ENCODE peak calls at places on chromosomes 16 and 17, in six cellular contexts. One of them, this sample, is unnamed.
A peak's percentile ranks its signal among the peaks of the same experiment; 100 is the strongest.

GRCh38 chr17:80053102-80053501 is 16.7 kb downstream of the CCDC40 start:
- DNase-seq in nucleus accumbens: no peak
- DNase-seq in GM13976: no peak
- DNase-seq in AG10803: peak; percentile 17
- DNase-seq in hypothalamus: no peak
- DNase-seq in GM04504: no peak
- DNase-seq in this sample: no peak

GRCh38 chr17:41588126-41588810 is 1.6 kb upstream of the KRT14 start:
- DNase-seq in hypothalamus: no peak
- DNase-seq in GM13976: no peak
- DNase-seq in GM04504: no peak
- DNase-seq in nucleus accumbens: no peak
- DNase-seq in AG10803: no peak
- DNase-seq in this sample: no peak

GRCh38 chr17:36933174-36934143 is 3.8 kb upstream of the LHX1 start:
- DNase-seq in GM04504: no peak
- DNase-seq in GM13976: peak; percentile 51
- DNase-seq in hypothalamus: no peak
- DNase-seq in nucleus accumbens: no peak
- DNase-seq in AG10803: no peak
- DNase-seq in this sample: no peak

GRCh38 chr17:80145076-80146075 is 1.6 kb downstream of the EIF4A3 start:
- DNase-seq in nucleus accumbens: no peak
- DNase-seq in GM13976: no peak
- DNase-seq in hypothalamus: no peak
- DNase-seq in GM04504: no peak
- DNase-seq in AG10803: no peak
- DNase-seq in this sample: no peak

GRCh38 chr17:1629647-1630310 is 1.1 kb upstream of the SLC43A2 start:
- DNase-seq in GM04504: peak; percentile 16
- DNase-seq in AG10803: peak; percentile 52
- DNase-seq in hypothalamus: no peak
- DNase-seq in nucleus accumbens: no peak
- DNase-seq in GM13976: peak; percentile 82
- DNase-seq in this sample: no peak

GRCh38 chr16:24525970-24526559 is 13.3 kb upstream of the RBBP6 start:
- DNase-seq in hypothalamus: no peak
- DNase-seq in nucleus accumbens: no peak
- DNase-seq in GM13976: no peak
- DNase-seq in GM04504: peak; percentile 71
- DNase-seq in AG10803: peak; percentile 81
- DNase-seq in this sample: no peak

GRCh38 chr17:27573971-27574525 is 56.9 kb upstream of the LGALS9 start:
- DNase-seq in hypothalamus: no peak
- DNase-seq in GM13976: no peak
- DNase-seq in nucleus accumbens: peak; percentile 39
- DNase-seq in AG10803: peak; percentile 76
- DNase-seq in GM04504: peak; percentile 64
- DNase-seq in this sample: no peak

GRCh38 chr16:75486014-75486404 is 9.2 kb downstream of the CHST6 start:
- DNase-seq in nucleus accumbens: no peak
- DNase-seq in hypothalamus: no peak
- DNase-seq in GM13976: peak; percentile 7
- DNase-seq in GM04504: no peak
- DNase-seq in AG10803: no peak
- DNase-seq in this sample: no peak

GRCh38 chr16:27382187-27382855 is 19.7 kb upstream of the IL21R start:
- DNase-seq in GM13976: no peak
- DNase-seq in GM04504: no peak
- DNase-seq in nucleus accumbens: no peak
- DNase-seq in AG10803: no peak
- DNase-seq in hypothalamus: no peak
- DNase-seq in this sample: no peak

GRCh38 chr16:55494994-55495421 is 13.9 kb upstream of the LPCAT2 start:
- DNase-seq in GM04504: peak; percentile 91
- DNase-seq in hypothalamus: no peak
- DNase-seq in AG10803: peak; percentile 98
- DNase-seq in nucleus accumbens: peak; percentile 37
- DNase-seq in GM13976: no peak
- DNase-seq in this sample: peak; percentile 97

GRCh38 chr16:66487580-66488235 is 60.6 kb downstream of the BEAN1 start:
- DNase-seq in nucleus accumbens: no peak
- DNase-seq in GM13976: no peak
- DNase-seq in GM04504: no peak
- DNase-seq in AG10803: peak; percentile 39
- DNase-seq in hypothalamus: no peak
- DNase-seq in this sample: no peak

GRCh38 chr17:79007504-79008381 is 1.8 kb downstream of the CANT1 start:
- DNase-seq in AG10803: no peak
- DNase-seq in hypothalamus: no peak
- DNase-seq in GM04504: no peak
- DNase-seq in GM13976: no peak
- DNase-seq in nucleus accumbens: no peak
- DNase-seq in this sample: no peak

This sample was measured in skeletal muscle cell.